ENCODE peak calls at places on chromosomes 6 and 20, in five cellular contexts. A, U, F, S and O are unnamed samples.

GRCh38 chr6:134352786-134353480 is 35.0 kb upstream of the SGK1 start:
- DNase-seq in F (no peak), S (no peak), U (no peak), A (no peak), O (peak; percentile 44)

GRCh38 chr20:37749620-37750403 is 56.0 kb downstream of the CTNNBL1 start:
- DNase-seq in S (no peak), F (no peak), A (no peak), U (no peak), O (no peak)

GRCh38 chr6:107941627-107942026 is 16.4 kb downstream of the SEC63 start:
- DNase-seq in S (no peak), F (no peak), A (no peak), U (no peak), O (no peak)

GRCh38 chr6:37822851-37823682 is 3.5 kb downstream of the ZFAND3 start:
- DNase-seq in F (no peak), S (peak; percentile 73), A (no peak), U (no peak), O (peak; percentile 62)

GRCh38 chr6:28269492-28269891 is 2.5 kb downstream of the ZSCAN26 start:
- DNase-seq in F (no peak), S (peak; percentile 75), U (no peak), A (peak; percentile 43), O (peak; percentile 83)

GRCh38 chr20:59743767-59744485 is 139.6 kb downstream of the PHACTR3 start:
- DNase-seq in F (no peak), U (peak; percentile 83), S (peak; percentile 18), A (peak; percentile 27), O (no peak)

GRCh38 chr20:54132612-54133433 is 41.0 kb downstream of the CYP24A1 start:
- DNase-seq in S (peak; percentile 99), U (peak; percentile 40), F (no peak), A (peak; percentile 96), O (peak; percentile 100)

GRCh38 chr6:158024566-158025297 is 43.1 kb downstream of the SYNJ2 start:
- DNase-seq in A (no peak), S (no peak), F (no peak), U (no peak), O (no peak)

GRCh38 chr6:33297956-33298772 is 578 bp downstream of the RGL2 start:
- DNase-seq in F (peak; percentile 40), S (peak; percentile 91), A (peak; percentile 81), U (peak; percentile 91), O (peak; percentile 92)

GRCh38 chr6:126050795-126051194 is 64.5 kb downstream of the TRMT11 start:
- DNase-seq in F (no peak), A (peak; percentile 13), S (no peak), U (no peak), O (no peak)

GRCh38 chr20:24872291-24873014 is 76.6 kb upstream of the CST7 start:
- DNase-seq in S (no peak), F (no peak), U (no peak), A (no peak), O (no peak)

GRCh38 chr6:160337301-160337700 is 10.9 kb upstream of the SLC22A3 start:
- DNase-seq in F (no peak), U (no peak), S (peak; percentile 41), A (peak; percentile 51), O (peak; percentile 76)

GRCh38 chr20:34817072-34817471 is 8.4 kb downstream of the NCOA6 start:
- DNase-seq in F (no peak), S (no peak), U (no peak), A (no peak), O (no peak)

GRCh38 chr6:129517288-129517687 is 192.7 kb downstream of the ARHGAP18 start:
- DNase-seq in S (no peak), U (no peak), F (no peak), A (no peak), O (no peak)

GRCh38 chr6:33367009-33367714 is 24.5 kb upstream of the KIFC1 start:
- DNase-seq in A (no peak), U (no peak), S (no peak), F (no peak), O (no peak)

GRCh38 chr6:45445749-45446454 is 68.2 kb upstream of the SUPT3H start:
- DNase-seq in S (peak; percentile 99), A (peak; percentile 93), U (peak; percentile 33), F (peak; percentile 10), O (peak; percentile 95)

GRCh38 chr20:60921021-60921622 is 330.9 kb upstream of the CDH4 start:
- DNase-seq in S (no peak), F (peak; percentile 9), U (peak; percentile 51), A (peak; percentile 47), O (peak; percentile 18)

GRCh38 chr6:37155394-37156312 is 14.3 kb upstream of the PIM1 start:
- DNase-seq in U (no peak), A (no peak), S (no peak), F (no peak), O (no peak)

GRCh38 chr6:7261030-7261841 is 51.8 kb downstream of the SSR1 start:
- DNase-seq in S (peak; percentile 93), U (peak; percentile 96), A (peak; percentile 75), F (no peak), O (peak; percentile 93)